ENCODE peak calls at places on chromosome 11, in six cellular contexts. G is fibroblast of villous mesenchyme, E is cardiac fibroblast, X is kidney epithelial cell, H is fibroblast of pulmonary artery, J is MM.1S. D is an unnamed sample.

GRCh38 chr11:116693206-116694016 is 79.4 kb downstream of the BUD13 start:
- DNase-seq in G (no peak), J (no peak), X (no peak), H (no peak), E (no peak), D (peak; percentile 37)

GRCh38 chr11:128235958-128236357 is 351.4 kb downstream of the ETS1 start:
- DNase-seq in G (no peak), X (no peak), J (no peak), H (peak; percentile 53), E (peak; percentile 52), D (no peak)

GRCh38 chr11:43930868-43931716 is 11.3 kb upstream of the C11orf96 start:
- DNase-seq in J (peak; percentile 62), H (peak; percentile 50), E (peak; percentile 57), X (no peak), G (no peak), D (no peak)

GRCh38 chr11:61357233-61357893 is 4.3 kb downstream of the CYB561A3 start:
- DNase-seq in X (no peak), J (no peak), G (no peak), H (no peak), E (no peak), D (no peak)

GRCh38 chr11:19094859-19095258 is 22.1 kb upstream of the ZDHHC13 start:
- DNase-seq in E (no peak), J (no peak), G (no peak), X (no peak), H (no peak), D (no peak)

GRCh38 chr11:130897262-130898182 is 18.8 kb downstream of the SNX19 start:
- DNase-seq in G (peak; percentile 98), J (no peak), E (peak; percentile 97), X (peak; percentile 47), H (peak; percentile 98), D (peak; percentile 94)

GRCh38 chr11:109046284-109046992 is 375.6 kb upstream of the C11orf87 start:
- DNase-seq in G (no peak), H (no peak), J (no peak), X (no peak), E (no peak), D (no peak)

GRCh38 chr11:25900814-25901213 is 431.1 kb upstream of the ANO3 start:
- DNase-seq in J (no peak), G (no peak), E (no peak), X (no peak), H (no peak), D (no peak)

GRCh38 chr11:9752091-9752490 is 88.2 kb downstream of the SWAP70 start:
- DNase-seq in G (peak; percentile 97), H (peak; percentile 33), J (no peak), X (no peak), E (peak; percentile 53), D (peak; percentile 14)

GRCh38 chr11:76632492-76632891 is 38.1 kb downstream of the LRRC32 start:
- DNase-seq in G (no peak), J (peak; percentile 40), E (no peak), X (no peak), H (no peak), D (no peak)

GRCh38 chr11:7511405-7511804 is 2.4 kb upstream of the PPFIBP2 start:
- DNase-seq in E (peak; percentile 30), G (no peak), H (no peak), X (no peak), J (peak; percentile 82), D (no peak)

GRCh38 chr11:108609681-108610080 is 16.1 kb upstream of the EXPH5 start:
- DNase-seq in G (peak; percentile 73), E (peak; percentile 46), H (peak; percentile 72), J (no peak), X (peak; percentile 71), D (peak; percentile 58)

GRCh38 chr11:45852018-45852711 is 4.9 kb downstream of the CRY2 start:
- DNase-seq in E (no peak), X (no peak), J (peak; percentile 26), G (no peak), H (no peak), D (no peak)

GRCh38 chr11:41459602-41460405 is at the start of gene LRRC4C:
- DNase-seq in J (no peak), H (no peak), E (no peak), G (no peak), X (no peak), D (no peak)

GRCh38 chr11:72833792-72834501 is 19.7 kb downstream of the ATG16L2 start:
- DNase-seq in J (peak; percentile 5), H (no peak), X (no peak), G (peak; percentile 41), E (peak; percentile 57), D (no peak)

GRCh38 chr11:71420455-71421241 is 27.5 kb downstream of the DHCR7 start:
- DNase-seq in G (peak; percentile 63), H (peak; percentile 60), X (peak; percentile 5), J (peak; percentile 38), E (peak; percentile 68), D (peak; percentile 56)

GRCh38 chr11:45737056-45737455 is 67.9 kb upstream of the SLC35C1 start:
- DNase-seq in J (no peak), H (no peak), X (peak; percentile 10), E (no peak), G (peak; percentile 19), D (peak; percentile 73)

GRCh38 chr11:96290631-96291030 is 52.4 kb downstream of the MAML2 start:
- DNase-seq in E (no peak), H (no peak), J (no peak), G (no peak), X (no peak), D (no peak)

GRCh38 chr11:119222891-119223290 is 16.8 kb downstream of the CBL start:
- DNase-seq in G (no peak), E (no peak), J (no peak), H (no peak), X (no peak), D (no peak)

GRCh38 chr11:62574363-62575057 is 819 bp upstream of the EEF1G start:
- DNase-seq in E (peak; percentile 42), J (peak; percentile 23), G (peak; percentile 73), X (no peak), H (peak; percentile 25), D (no peak)

GRCh38 chr11:3950996-3951662 is 95.7 kb downstream of the STIM1 start:
- DNase-seq in E (peak; percentile 82), X (no peak), H (peak; percentile 74), J (peak; percentile 10), G (peak; percentile 77), D (no peak)

GRCh38 chr11:46392421-46393230 is 1.1 kb upstream of the CHRM4 start:
- DNase-seq in X (no peak), G (peak; percentile 83), H (peak; percentile 82), J (peak; percentile 74), E (peak; percentile 83), D (peak; percentile 69)

GRCh38 chr11:13338437-13339069 is 61.0 kb downstream of the BMAL1 start:
- DNase-seq in G (peak; percentile 60), X (no peak), H (peak; percentile 55), E (peak; percentile 50), J (peak; percentile 21), D (peak; percentile 83)

GRCh38 chr11:30984827-30985226 is 384.7 kb downstream of the DCDC1 start:
- DNase-seq in X (no peak), G (no peak), H (peak; percentile 17), J (no peak), E (no peak), D (no peak)

GRCh38 chr11:84922212-84922805 is 704.8 kb downstream of the DLG2 start:
- DNase-seq in G (no peak), H (no peak), E (no peak), X (no peak), J (no peak), D (no peak)

GRCh38 chr11:84922836-84923235 is 704.3 kb downstream of the DLG2 start:
- DNase-seq in X (no peak), G (no peak), J (no peak), E (no peak), H (no peak), D (no peak)

GRCh38 chr11:84923489-84923888 is 703.7 kb downstream of the DLG2 start:
- DNase-seq in J (no peak), G (no peak), E (no peak), X (no peak), H (no peak), D (no peak)

DNA sequence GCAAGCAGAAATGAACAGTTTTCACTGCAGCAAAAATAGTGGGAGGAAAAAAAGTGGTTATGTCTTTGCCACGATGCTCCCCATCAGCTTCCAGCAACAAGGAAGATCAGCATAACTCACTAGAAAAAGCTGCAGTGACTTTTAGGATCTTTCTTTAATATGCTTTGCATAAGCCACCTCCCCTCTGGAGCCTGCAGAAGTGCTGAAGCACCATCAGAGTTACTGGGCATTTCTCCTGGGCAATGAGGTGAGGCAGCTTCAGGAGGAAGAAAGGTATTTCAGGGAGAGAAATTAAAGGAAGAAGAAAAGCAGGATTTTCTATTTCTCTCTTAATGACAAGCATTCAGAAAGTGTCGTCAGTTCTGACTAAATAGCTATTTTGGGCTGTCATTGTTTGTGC is 702.9 kb downstream of the DLG2 start:
- DNase-seq in J (no peak), H (no peak), G (no peak), X (no peak), E (no peak), D (no peak)
- TF ChIP-seq CTCF in J (no peak), H (no peak), G (no peak), X (no peak), E (no peak), D (no peak)

GRCh38 chr11:124970925-124971324 is 16.9 kb downstream of the CCDC15 start:
- DNase-seq in J (peak; percentile 32), E (peak; percentile 39), H (peak; percentile 62), X (no peak), G (peak; percentile 45), D (peak; percentile 66)
- TF ChIP-seq CTCF in J (peak; percentile 29), E (no peak), H (no peak), X (no peak), G (peak; percentile 8), D (peak; percentile 22)

DNA sequence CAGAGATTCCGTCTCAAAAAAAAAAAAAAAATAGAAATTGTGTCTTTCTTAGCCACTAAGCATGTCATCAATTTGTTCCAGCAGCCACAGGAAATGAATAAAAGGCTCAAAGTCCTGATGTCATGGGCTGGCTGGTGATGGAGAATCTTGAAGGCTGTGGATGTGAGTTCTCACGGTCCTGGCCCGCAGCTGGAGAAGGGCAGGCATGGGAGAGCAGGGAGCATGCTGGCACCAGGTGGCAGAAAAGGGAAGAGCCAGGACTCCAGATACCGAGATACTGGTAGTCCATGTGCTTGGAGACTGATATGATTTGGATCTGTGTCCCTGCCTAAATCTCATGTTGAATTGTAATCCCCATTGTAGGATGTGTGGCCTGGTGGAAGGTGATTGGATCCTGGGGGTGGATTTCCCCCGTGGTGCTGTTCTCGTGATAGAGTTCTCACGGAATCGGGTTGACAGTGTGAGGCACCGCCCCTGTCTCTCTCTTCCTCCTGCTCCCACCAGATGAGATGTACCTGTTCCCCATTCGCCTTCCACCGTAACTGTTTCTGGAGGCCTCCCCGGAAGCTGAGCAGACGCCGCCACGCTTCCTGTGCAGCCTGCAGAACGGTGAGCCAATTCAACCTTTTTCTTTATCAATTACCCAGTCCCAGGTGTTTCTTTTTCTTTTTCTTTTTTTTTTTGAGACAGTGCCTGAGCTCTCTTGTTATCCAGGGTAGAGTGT is 18.1 kb downstream of the MRGPRD start:
- DNase-seq in J (no peak), E (no peak), X (no peak), G (no peak), H (no peak), D (no peak)
- TF ChIP-seq CTCF in J (no peak), E (no peak), X (no peak), G (no peak), H (no peak), D (no peak)

DNA sequence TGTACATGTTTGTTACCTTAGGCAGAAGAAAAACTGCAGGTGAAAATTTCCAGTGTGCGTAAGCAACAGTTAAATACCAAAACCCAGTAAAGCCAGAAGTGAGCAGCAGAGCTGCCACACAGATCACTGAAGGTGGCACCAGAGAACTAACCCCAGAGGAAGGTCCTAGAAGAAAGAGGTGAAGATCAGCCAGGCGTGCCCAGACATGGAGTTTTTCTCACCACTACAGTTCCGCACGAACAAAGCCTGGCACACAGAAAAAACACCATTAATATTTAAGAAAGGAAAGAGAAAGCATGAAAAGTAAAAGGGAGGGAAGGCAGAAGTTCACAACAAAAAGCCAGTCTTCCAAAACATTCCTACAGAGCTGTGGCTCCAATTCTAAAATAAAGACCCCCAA is 60.7 kb downstream of the STK33 start:
- DNase-seq in J (no peak), G (no peak), H (no peak), E (no peak), X (no peak), D (peak; percentile 48)
- TF ChIP-seq CTCF in J (no peak), G (no peak), H (no peak), E (no peak), X (peak; percentile 7), D (no peak)

D was measured in MCF 10A.